ENCODE peak calls at places on chromosomes 11 and 22, in five cellular contexts. One of them, this sample, is unnamed.

GRCh38 chr11:128522943-128523518 is 64.3 kb downstream of the ETS1 start:
- DNase-seq in NCI-H2029 treated with DMSO at 0.1 percent for 48 hours: no peak
- DNase-seq in amniotic epithelial cell: no peak
- DNase-seq in SW 1271: no peak
- DNase-seq in M059J: peak; percentile 64
- DNase-seq in this sample: no peak

GRCh38 chr11:69654660-69655478 is 13.9 kb downstream of the CCND1 start:
- DNase-seq in NCI-H2029 treated with DMSO at 0.1 percent for 48 hours: peak; percentile 31
- DNase-seq in amniotic epithelial cell: no peak
- DNase-seq in SW 1271: no peak
- DNase-seq in M059J: peak; percentile 26
- DNase-seq in this sample: no peak

GRCh38 chr11:76592025-76592914 is 78.3 kb downstream of the LRRC32 start:
- DNase-seq in NCI-H2029 treated with DMSO at 0.1 percent for 48 hours: no peak
- DNase-seq in amniotic epithelial cell: no peak
- DNase-seq in SW 1271: no peak
- DNase-seq in M059J: no peak
- DNase-seq in this sample: no peak

GRCh38 chr22:38870791-38871359 is 1.1 kb downstream of the CBX6 start:
- DNase-seq in NCI-H2029 treated with DMSO at 0.1 percent for 48 hours: no peak
- DNase-seq in amniotic epithelial cell: no peak
- DNase-seq in SW 1271: peak; percentile 11
- DNase-seq in M059J: no peak
- DNase-seq in this sample: no peak

GRCh38 chr11:117186431-117186761 is 7.9 kb downstream of the SIDT2 start:
- DNase-seq in NCI-H2029 treated with DMSO at 0.1 percent for 48 hours: no peak
- DNase-seq in amniotic epithelial cell: no peak
- DNase-seq in SW 1271: no peak
- DNase-seq in M059J: no peak
- DNase-seq in this sample: no peak

GRCh38 chr11:13348305-13348704 is 70.7 kb downstream of the BMAL1 start:
- DNase-seq in NCI-H2029 treated with DMSO at 0.1 percent for 48 hours: no peak
- DNase-seq in amniotic epithelial cell: no peak
- DNase-seq in SW 1271: no peak
- DNase-seq in M059J: no peak
- DNase-seq in this sample: no peak

GRCh38 chr11:97525273-97525672 is 1135.5 kb downstream of the JRKL start:
- DNase-seq in NCI-H2029 treated with DMSO at 0.1 percent for 48 hours: no peak
- DNase-seq in amniotic epithelial cell: no peak
- DNase-seq in SW 1271: no peak
- DNase-seq in M059J: no peak
- DNase-seq in this sample: no peak

GRCh38 chr11:12518606-12519385 is 141.4 kb downstream of the PARVA start:
- DNase-seq in NCI-H2029 treated with DMSO at 0.1 percent for 48 hours: no peak
- DNase-seq in amniotic epithelial cell: no peak
- DNase-seq in SW 1271: no peak
- DNase-seq in M059J: no peak
- DNase-seq in this sample: peak; percentile 75

GRCh38 chr11:116882386-116882785 is 45.0 kb upstream of the APOA1 start:
- DNase-seq in NCI-H2029 treated with DMSO at 0.1 percent for 48 hours: no peak
- DNase-seq in amniotic epithelial cell: peak; percentile 68
- DNase-seq in SW 1271: no peak
- DNase-seq in M059J: peak; percentile 74
- DNase-seq in this sample: no peak

GRCh38 chr11:69216609-69217008 is 60.9 kb downstream of the SMIM38 start:
- DNase-seq in NCI-H2029 treated with DMSO at 0.1 percent for 48 hours: no peak
- DNase-seq in amniotic epithelial cell: no peak
- DNase-seq in SW 1271: no peak
- DNase-seq in M059J: no peak
- DNase-seq in this sample: no peak

GRCh38 chr22:21020802-21021429 is 6.0 kb downstream of the P2RX6 start:
- DNase-seq in NCI-H2029 treated with DMSO at 0.1 percent for 48 hours: no peak
- DNase-seq in amniotic epithelial cell: no peak
- DNase-seq in SW 1271: no peak
- DNase-seq in M059J: no peak
- DNase-seq in this sample: peak; percentile 82

GRCh38 chr11:102812188-102812587 is 14.2 kb upstream of the MMP1 start:
- DNase-seq in NCI-H2029 treated with DMSO at 0.1 percent for 48 hours: no peak
- DNase-seq in amniotic epithelial cell: no peak
- DNase-seq in SW 1271: no peak
- DNase-seq in M059J: no peak
- DNase-seq in this sample: no peak

GRCh38 chr22:24407278-24407665 is 20.1 kb upstream of the ADORA2A start:
- DNase-seq in NCI-H2029 treated with DMSO at 0.1 percent for 48 hours: no peak
- DNase-seq in amniotic epithelial cell: no peak
- DNase-seq in SW 1271: no peak
- DNase-seq in M059J: no peak
- DNase-seq in this sample: no peak

GRCh38 chr11:124887667-124888013 is 10.0 kb downstream of the ROBO4 start:
- DNase-seq in NCI-H2029 treated with DMSO at 0.1 percent for 48 hours: no peak
- DNase-seq in amniotic epithelial cell: no peak
- DNase-seq in SW 1271: no peak
- DNase-seq in M059J: no peak
- DNase-seq in this sample: no peak

GRCh38 chr22:41833369-41834004 is 582 bp downstream of the SREBF2 start:
- DNase-seq in NCI-H2029 treated with DMSO at 0.1 percent for 48 hours: no peak
- DNase-seq in amniotic epithelial cell: no peak
- DNase-seq in SW 1271: no peak
- DNase-seq in M059J: peak; percentile 28
- DNase-seq in this sample: no peak

GRCh38 chr11:69470793-69471192 is 10.7 kb upstream of the LINC01488 start:
- DNase-seq in NCI-H2029 treated with DMSO at 0.1 percent for 48 hours: no peak
- DNase-seq in amniotic epithelial cell: no peak
- DNase-seq in SW 1271: no peak
- DNase-seq in M059J: no peak
- DNase-seq in this sample: no peak

GRCh38 chr11:31643831-31644230 is 134.3 kb downstream of the ELP4 start:
- DNase-seq in NCI-H2029 treated with DMSO at 0.1 percent for 48 hours: no peak
- DNase-seq in amniotic epithelial cell: peak; percentile 39
- DNase-seq in SW 1271: no peak
- DNase-seq in M059J: peak; percentile 83
- DNase-seq in this sample: no peak

GRCh38 chr11:84247129-84247528 is 961.0 kb upstream of the CCDC90B start:
- DNase-seq in NCI-H2029 treated with DMSO at 0.1 percent for 48 hours: no peak
- DNase-seq in amniotic epithelial cell: no peak
- DNase-seq in SW 1271: no peak
- DNase-seq in M059J: no peak
- DNase-seq in this sample: no peak

GRCh38 chr11:87460269-87460668 is 422.5 kb downstream of the TMEM135 start:
- DNase-seq in NCI-H2029 treated with DMSO at 0.1 percent for 48 hours: no peak
- DNase-seq in amniotic epithelial cell: no peak
- DNase-seq in SW 1271: no peak
- DNase-seq in M059J: no peak
- DNase-seq in this sample: no peak

GRCh38 chr11:94909371-94909820 is 64.0 kb downstream of the CWC15 start:
- DNase-seq in NCI-H2029 treated with DMSO at 0.1 percent for 48 hours: no peak
- DNase-seq in amniotic epithelial cell: peak; percentile 56
- DNase-seq in SW 1271: no peak
- DNase-seq in M059J: peak; percentile 78
- DNase-seq in this sample: no peak

GRCh38 chr22:49951986-49952896 is 8.3 kb upstream of the PIM3 start:
- DNase-seq in NCI-H2029 treated with DMSO at 0.1 percent for 48 hours: no peak
- DNase-seq in amniotic epithelial cell: peak; percentile 85
- DNase-seq in SW 1271: peak; percentile 65
- DNase-seq in M059J: peak; percentile 78
- DNase-seq in this sample: no peak

GRCh38 chr11:14184548-14184947 is 174.4 kb downstream of the RRAS2 start:
- DNase-seq in NCI-H2029 treated with DMSO at 0.1 percent for 48 hours: no peak
- DNase-seq in amniotic epithelial cell: peak; percentile 22
- DNase-seq in SW 1271: no peak
- DNase-seq in M059J: no peak
- DNase-seq in this sample: no peak

GRCh38 chr11:69086152-69086551 is 37.4 kb downstream of the TPCN2 start:
- DNase-seq in NCI-H2029 treated with DMSO at 0.1 percent for 48 hours: no peak
- DNase-seq in amniotic epithelial cell: no peak
- DNase-seq in SW 1271: no peak
- DNase-seq in M059J: no peak
- DNase-seq in this sample: no peak

GRCh38 chr11:19519912-19520641 is 192.6 kb upstream of the NAV2 start:
- DNase-seq in NCI-H2029 treated with DMSO at 0.1 percent for 48 hours: no peak
- DNase-seq in amniotic epithelial cell: peak; percentile 7
- DNase-seq in SW 1271: no peak
- DNase-seq in M059J: peak; percentile 87
- DNase-seq in this sample: no peak

GRCh38 chr11:69308531-69308930 is 14.6 kb downstream of the MYEOV start:
- DNase-seq in NCI-H2029 treated with DMSO at 0.1 percent for 48 hours: no peak
- DNase-seq in amniotic epithelial cell: no peak
- DNase-seq in SW 1271: no peak
- DNase-seq in M059J: no peak
- DNase-seq in this sample: no peak

GRCh38 chr11:62536301-62536957 is 10.2 kb downstream of the AHNAK start:
- DNase-seq in NCI-H2029 treated with DMSO at 0.1 percent for 48 hours: peak; percentile 29
- DNase-seq in amniotic epithelial cell: no peak
- DNase-seq in SW 1271: no peak
- DNase-seq in M059J: no peak
- DNase-seq in this sample: no peak

GRCh38 chr22:41256254-41256897 is 15.6 kb upstream of the CHADL start:
- DNase-seq in NCI-H2029 treated with DMSO at 0.1 percent for 48 hours: no peak
- DNase-seq in amniotic epithelial cell: peak; percentile 90
- DNase-seq in SW 1271: peak; percentile 17
- DNase-seq in M059J: peak; percentile 76
- DNase-seq in this sample: no peak

GRCh38 chr11:1762537-1763302 is 1.0 kb downstream of the CTSD start:
- DNase-seq in NCI-H2029 treated with DMSO at 0.1 percent for 48 hours: peak; percentile 76
- DNase-seq in amniotic epithelial cell: peak; percentile 53
- DNase-seq in SW 1271: peak; percentile 6
- DNase-seq in M059J: peak; percentile 90
- DNase-seq in this sample: no peak

GRCh38 chr11:129141748-129142475 is 50.2 kb downstream of the ARHGAP32 start:
- DNase-seq in NCI-H2029 treated with DMSO at 0.1 percent for 48 hours: no peak
- DNase-seq in amniotic epithelial cell: no peak
- DNase-seq in SW 1271: no peak
- DNase-seq in M059J: peak; percentile 72
- DNase-seq in this sample: no peak

GRCh38 chr11:19644316-19644715 is 68.3 kb upstream of the NAV2 start:
- DNase-seq in NCI-H2029 treated with DMSO at 0.1 percent for 48 hours: no peak
- DNase-seq in amniotic epithelial cell: no peak
- DNase-seq in SW 1271: no peak
- DNase-seq in M059J: peak; percentile 57
- DNase-seq in this sample: no peak

GRCh38 chr11:26014456-26015115 is 317.3 kb upstream of the ANO3 start:
- DNase-seq in NCI-H2029 treated with DMSO at 0.1 percent for 48 hours: no peak
- DNase-seq in amniotic epithelial cell: no peak
- DNase-seq in SW 1271: no peak
- DNase-seq in M059J: no peak
- DNase-seq in this sample: no peak

GRCh38 chr22:29219881-29220670 is 14.4 kb downstream of the EMID1 start:
- DNase-seq in NCI-H2029 treated with DMSO at 0.1 percent for 48 hours: no peak
- DNase-seq in amniotic epithelial cell: no peak
- DNase-seq in SW 1271: no peak
- DNase-seq in M059J: no peak
- DNase-seq in this sample: no peak

GRCh38 chr11:112417339-112417738 is 156.7 kb upstream of the PLET1 start:
- DNase-seq in NCI-H2029 treated with DMSO at 0.1 percent for 48 hours: no peak
- DNase-seq in amniotic epithelial cell: no peak
- DNase-seq in SW 1271: no peak
- DNase-seq in M059J: no peak
- DNase-seq in this sample: no peak

GRCh38 chr11:16817321-16817720 is 78.9 kb downstream of the C11orf58 start:
- DNase-seq in NCI-H2029 treated with DMSO at 0.1 percent for 48 hours: no peak
- DNase-seq in amniotic epithelial cell: no peak
- DNase-seq in SW 1271: no peak
- DNase-seq in M059J: no peak
- DNase-seq in this sample: no peak

GRCh38 chr22:38724926-38725571 is 19.3 kb downstream of the GTPBP1 start:
- DNase-seq in NCI-H2029 treated with DMSO at 0.1 percent for 48 hours: peak; percentile 16
- DNase-seq in amniotic epithelial cell: peak; percentile 50
- DNase-seq in SW 1271: peak; percentile 26
- DNase-seq in M059J: peak; percentile 39
- DNase-seq in this sample: no peak

GRCh38 chr11:64251986-64252837 is 882 bp downstream of the PLCB3 start:
- DNase-seq in NCI-H2029 treated with DMSO at 0.1 percent for 48 hours: no peak
- DNase-seq in amniotic epithelial cell: no peak
- DNase-seq in SW 1271: peak; percentile 44
- DNase-seq in M059J: peak; percentile 58
- DNase-seq in this sample: no peak

GRCh38 chr11:60978546-60979380 is 7.3 kb downstream of the CD6 start:
- DNase-seq in NCI-H2029 treated with DMSO at 0.1 percent for 48 hours: no peak
- DNase-seq in amniotic epithelial cell: no peak
- DNase-seq in SW 1271: no peak
- DNase-seq in M059J: no peak
- DNase-seq in this sample: no peak

GRCh38 chr11:119416606-119417580 is 6.1 kb downstream of the THY1 start:
- DNase-seq in NCI-H2029 treated with DMSO at 0.1 percent for 48 hours: no peak
- DNase-seq in amniotic epithelial cell: peak; percentile 68
- DNase-seq in SW 1271: no peak
- DNase-seq in M059J: peak; percentile 90
- DNase-seq in this sample: no peak